ENCODE peak calls at places on chromosome 2, in eight cellular contexts. Z is lower leg skin, I is Peyer's patch, O is choroid plexus epithelial cell, Q is BJ, X is fibroblast of lung, M is uterus, Y is A549. W is an unnamed sample.

GRCh38 chr2:190121971-190122370 is 59.4 kb upstream of the MSTN start:
- DNase-seq in Q (no peak), Y (peak; percentile 32), Z (no peak), O (peak; percentile 70), X (peak; percentile 30), I (no peak), M (no peak), W (peak; percentile 44)

GRCh38 chr2:17558053-17558452 is 17.6 kb downstream of the VSNL1 start:
- DNase-seq in I (no peak), Q (no peak), M (no peak), O (peak; percentile 10), X (no peak), Y (no peak), Z (no peak), W (no peak)

GRCh38 chr2:174205562-174205961 is 42.8 kb downstream of the OLA1 start:
- DNase-seq in O (no peak), X (no peak), Z (no peak), M (no peak), Y (no peak), Q (no peak), I (no peak), W (no peak)

GRCh38 chr2:89763581-89764485 is 1072.4 kb downstream of the RPIA start:
- DNase-seq in M (peak; percentile 13), Y (no peak), X (no peak), I (peak; percentile 51), Z (peak; percentile 14), O (no peak), Q (no peak), W (no peak)

GRCh38 chr2:96436416-96436815 is 68.7 kb downstream of the NEURL3 start:
- DNase-seq in O (no peak), Q (no peak), M (no peak), I (no peak), X (no peak), Z (no peak), Y (no peak), W (no peak)

GRCh38 chr2:10019174-10019971 is 24.0 kb upstream of the KLF11 start:
- DNase-seq in I (no peak), X (peak; percentile 51), Z (no peak), Y (no peak), M (no peak), O (no peak), Q (no peak), W (peak; percentile 24)

GRCh38 chr2:172046080-172046678 is 39.1 kb upstream of the DLX1 start:
- DNase-seq in O (peak; percentile 5), X (peak; percentile 53), M (no peak), Q (no peak), Z (no peak), Y (no peak), I (no peak), W (no peak)

GRCh38 chr2:171541202-171541884 is 19.1 kb downstream of the CYBRD1 start:
- DNase-seq in Z (no peak), O (no peak), X (no peak), Y (peak; percentile 52), M (no peak), I (no peak), Q (no peak), W (no peak)

DNA sequence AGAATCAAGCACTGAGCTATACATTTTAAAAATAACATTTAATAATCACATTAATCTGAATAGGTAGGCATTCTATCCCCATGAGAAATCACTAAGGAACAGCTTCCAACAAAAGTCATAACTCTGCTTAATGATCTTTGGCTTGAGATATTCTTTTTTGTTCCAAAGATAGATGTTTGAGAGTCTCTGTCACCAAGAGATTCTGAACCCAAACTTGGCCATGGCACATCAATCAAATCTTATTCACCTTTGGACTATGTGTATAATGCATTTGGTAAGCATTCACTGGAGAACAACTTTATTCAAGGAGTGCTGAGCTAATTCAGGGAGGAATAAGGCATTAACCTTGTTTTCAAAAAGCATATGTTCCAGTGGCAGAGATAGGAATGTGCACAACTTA is 743.3 kb downstream of the SLC4A3 start:
- DNase-seq in Q (no peak), X (no peak), I (no peak), O (no peak), Z (no peak), Y (no peak), M (no peak), W (no peak)
- H3K4me3 ChIP-seq in Q (no peak overlapping the region), X (no peak overlapping the region), I (no peak overlapping the region), O (no peak overlapping the region), Z (no peak overlapping the region), Y (no peak overlapping the region), M (no peak overlapping the region), W (no peak overlapping the region)

GRCh38 chr2:121368841-121369240 is 83.8 kb upstream of the TFCP2L1 start:
- DNase-seq in O (no peak), Q (no peak), Y (no peak), I (no peak), Z (no peak), M (no peak), X (no peak), W (no peak)

GRCh38 chr2:121375621-121376159 is 90.7 kb upstream of the TFCP2L1 start:
- DNase-seq in Y (no peak), M (no peak), X (no peak), Q (no peak), Z (no peak), I (no peak), O (peak; percentile 79), W (no peak)

GRCh38 chr2:121372082-121372481 is 87.1 kb upstream of the TFCP2L1 start:
- DNase-seq in I (no peak), X (no peak), M (no peak), Z (no peak), Y (no peak), O (no peak), Q (no peak), W (no peak)

GRCh38 chr2:121376851-121377250 is 91.8 kb upstream of the TFCP2L1 start:
- DNase-seq in O (peak; percentile 26), Q (no peak), Y (no peak), X (no peak), M (no peak), I (no peak), Z (no peak), W (peak; percentile 59)

DNA sequence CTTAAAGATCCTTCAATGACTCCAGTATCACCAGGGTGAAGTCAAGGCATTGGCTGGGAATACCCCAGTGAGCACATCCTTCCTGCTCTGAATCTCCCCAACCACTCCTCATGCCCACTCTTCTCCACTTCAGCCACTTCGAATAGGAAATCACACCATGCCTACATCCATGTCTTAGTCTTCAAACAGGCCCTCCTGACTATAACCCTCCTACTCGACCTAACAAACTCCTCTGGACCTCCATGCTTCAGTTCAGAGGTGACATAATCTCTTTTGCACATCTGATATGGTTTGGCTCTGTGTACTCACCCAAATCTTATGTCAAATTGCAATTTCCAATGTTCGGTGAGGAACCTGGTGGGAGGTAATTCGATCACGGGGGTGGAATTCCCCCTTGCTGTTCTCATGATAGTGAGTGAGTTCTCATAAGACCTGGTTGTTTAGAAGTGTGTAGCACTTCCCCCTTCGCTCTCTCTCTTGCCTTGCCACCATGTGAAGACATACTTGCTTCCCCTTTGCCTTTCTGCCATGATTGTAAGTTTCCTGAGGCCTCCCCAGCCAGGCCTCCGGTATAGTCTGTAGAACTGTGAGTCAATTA is 87.9 kb upstream of the TFCP2L1 start:
- DNase-seq in Z (no peak), Q (no peak), M (no peak), X (no peak), O (no peak), Y (no peak), I (no peak), W (no peak)
- TF ChIP-seq CTCF in Z (no peak), Q (no peak), M (no peak), X (no peak), O (no peak), Y (no peak), I (no peak), W (no peak)

GRCh38 chr2:48247171-48247570 is 282.8 kb upstream of the STON1 start:
- DNase-seq in Q (no peak), Z (no peak), I (no peak), X (no peak), Y (no peak), M (no peak), O (no peak), W (peak; percentile 6)
- H3K4me3 ChIP-seq in Q (no peak overlapping the region), Z (no peak overlapping the region), I (no peak overlapping the region), X (no peak overlapping the region), Y (no peak overlapping the region), M (no peak overlapping the region), O (no peak overlapping the region), W (no peak overlapping the region)

DNA sequence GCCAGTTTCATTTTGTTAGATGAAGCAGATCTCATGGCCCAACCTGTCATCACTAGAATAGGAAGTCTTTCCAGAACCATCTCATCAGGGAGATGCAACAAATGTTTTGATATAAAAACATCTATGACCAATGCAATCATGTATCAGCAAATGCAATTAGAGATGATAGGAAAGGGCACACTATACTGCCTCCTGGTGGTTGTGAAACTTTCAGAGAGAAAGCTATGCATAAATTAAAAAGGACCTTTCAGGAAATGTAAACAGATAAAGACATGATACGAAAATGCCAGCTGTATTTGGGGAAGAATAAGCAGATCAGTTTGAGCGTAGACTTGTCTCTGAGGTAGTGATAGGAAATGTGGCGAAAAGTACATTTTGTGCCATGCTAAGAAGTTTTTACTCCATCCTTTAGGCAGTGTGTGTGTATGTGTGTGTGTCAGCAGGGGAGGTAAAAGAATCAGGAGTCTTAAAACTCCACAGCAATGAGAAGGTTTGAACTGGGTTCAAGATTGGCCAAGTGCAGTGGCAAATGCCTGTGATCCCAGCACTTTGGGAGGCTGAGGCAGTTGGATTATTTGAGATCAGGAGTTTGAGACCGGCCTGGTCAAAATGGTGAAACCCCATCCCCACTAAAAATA is 479.3 kb downstream of the CPS1 start:
- DNase-seq in I (no peak), X (peak; percentile 21), Q (no peak), Y (peak; percentile 16), Z (no peak), M (no peak), O (peak; percentile 67), W (peak; percentile 40)
- TF ChIP-seq CTCF in I (peak; percentile 61), X (peak; percentile 40), Q (no peak), Y (peak; percentile 38), Z (no peak), M (no peak), O (peak; percentile 70), W (peak; percentile 65)

DNA sequence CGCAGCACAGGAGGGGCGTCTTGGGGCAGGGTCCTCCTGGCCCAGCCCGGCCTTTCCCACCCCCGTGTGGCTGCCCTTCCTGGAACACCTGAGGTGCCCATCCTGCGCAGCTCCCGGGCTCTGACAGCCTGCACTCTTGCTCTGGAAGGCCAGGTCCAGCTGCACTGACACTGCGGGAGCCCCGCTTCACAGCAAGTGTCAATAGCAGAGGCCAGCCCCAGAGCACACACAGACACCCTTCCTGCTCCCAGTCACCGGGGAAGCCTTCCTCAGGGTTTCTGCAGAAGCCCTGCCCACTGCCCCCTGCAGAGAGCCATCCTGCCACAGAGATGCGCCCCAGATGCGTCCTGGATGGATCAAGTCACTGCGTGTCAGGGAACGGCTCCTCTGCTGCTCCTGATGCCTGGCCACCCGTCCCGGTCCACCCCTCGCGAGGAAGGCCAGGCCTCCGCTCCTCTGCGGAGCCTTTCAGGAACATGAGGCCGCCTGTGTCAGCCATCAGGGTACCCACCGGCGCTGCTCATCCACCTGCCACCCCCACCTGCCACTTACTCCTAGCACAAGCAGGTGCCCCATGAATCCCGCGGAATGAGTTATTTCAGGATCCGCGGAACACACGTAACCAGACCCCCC is 519.3 kb upstream of the MYT1L start:
- DNase-seq in X (no peak), Q (no peak), I (no peak), M (no peak), O (no peak), Y (no peak), Z (no peak), W (no peak)
- H3K4me3 ChIP-seq in X (no peak overlapping the region), Q (no peak overlapping the region), I (no peak overlapping the region), M (no peak overlapping the region), O (no peak overlapping the region), Y (no peak overlapping the region), Z (no peak overlapping the region), W (no peak overlapping the region)

GRCh38 chr2:153786016-153786415 is 85.7 kb upstream of the GALNT13 start:
- DNase-seq in Y (no peak), M (no peak), Z (no peak), O (no peak), X (no peak), Q (no peak), I (no peak), W (no peak)

GRCh38 chr2:153787612-153788011 is 84.1 kb upstream of the GALNT13 start:
- DNase-seq in Y (no peak), Z (no peak), O (no peak), Q (no peak), M (no peak), X (no peak), I (no peak), W (no peak)
- TF ChIP-seq CTCF in Y (peak; percentile 20), Z (no peak), O (no peak), Q (no peak), M (no peak), X (no peak), I (peak; percentile 6), W (peak; percentile 5)